ENCODE peak calls at places on chromosomes 6 and 20, in five cellular contexts. D, C, L, F and I are unnamed samples.
A peak's percentile ranks its signal among the peaks of the same experiment; 100 is the strongest.

GRCh38 chr6:106143582-106144139 is 57.5 kb downstream of the PRDM1 start:
- DNase-seq in D (no peak), C (no peak), L (no peak), F (no peak), I (no peak)

GRCh38 chr20:49758781-49759180 is 45.1 kb upstream of the B4GALT5 start:
- DNase-seq in D (no peak), C (no peak), L (no peak), F (no peak), I (no peak)

GRCh38 chr20:20782221-20782620 is 69.8 kb upstream of the RALGAPA2 start:
- DNase-seq in D (no peak), C (no peak), L (no peak), F (no peak), I (no peak)

GRCh38 chr20:32289661-32290431 is 12.4 kb downstream of the KIF3B start:
- DNase-seq in D (no peak), C (no peak), L (no peak), F (no peak), I (no peak)

GRCh38 chr6:88074791-88075190 is 27.1 kb downstream of the SPACA1 start:
- DNase-seq in D (no peak), C (no peak), L (no peak), F (no peak), I (no peak)

GRCh38 chr20:44495257-44495656 is 19.6 kb downstream of the TTPAL start:
- DNase-seq in D (no peak), C (peak; percentile 54), L (no peak), F (peak; percentile 72), I (peak; percentile 39)

GRCh38 chr6:36827261-36828079 is 11.8 kb downstream of the CPNE5 start:
- DNase-seq in D (peak; percentile 33), C (no peak), L (no peak), F (peak; percentile 89), I (peak; percentile 90)

GRCh38 chr6:140538926-140539325 is 1164.5 kb upstream of the CITED2 start:
- DNase-seq in D (no peak), C (no peak), L (no peak), F (peak; percentile 55), I (peak; percentile 44)

GRCh38 chr6:19759117-19759880 is 77.9 kb upstream of the ID4 start:
- DNase-seq in D (no peak), C (peak; percentile 81), L (no peak), F (peak; percentile 80), I (peak; percentile 83)

GRCh38 chr20:43843096-43843964 is 71.3 kb upstream of the TOX2 start:
- DNase-seq in D (no peak), C (peak; percentile 89), L (no peak), F (peak; percentile 94), I (peak; percentile 52)

GRCh38 chr6:133890941-133891813 is 2.3 kb downstream of the TCF21 start:
- DNase-seq in D (no peak), C (no peak), L (no peak), F (peak; percentile 40), I (peak; percentile 55)

GRCh38 chr6:132814716-132815570 is 574 bp downstream of the RPS12 start:
- DNase-seq in D (no peak), C (no peak), L (no peak), F (peak; percentile 15), I (no peak)

GRCh38 chr6:108251252-108251651 is 9.6 kb downstream of the SNX3 start:
- DNase-seq in D (no peak), C (no peak), L (no peak), F (no peak), I (no peak)

GRCh38 chr20:16810216-16810615 is 62.1 kb downstream of the OTOR start:
- DNase-seq in D (no peak), C (no peak), L (no peak), F (no peak), I (peak; percentile 36)

GRCh38 chr6:120384671-120385070 is 949.6 kb downstream of the TBC1D32 start:
- DNase-seq in D (no peak), C (no peak), L (no peak), F (no peak), I (peak; percentile 79)

GRCh38 chr6:99184696-99185095 is 164.8 kb downstream of the FAXC start:
- DNase-seq in D (no peak), C (no peak), L (no peak), F (no peak), I (no peak)

GRCh38 chr6:126064257-126064993 is 78.1 kb downstream of the TRMT11 start:
- DNase-seq in D (no peak), C (no peak), L (no peak), F (no peak), I (no peak)

GRCh38 chr6:34638834-34639736 is 57.5 kb downstream of the ILRUN start:
- DNase-seq in D (no peak), C (no peak), L (no peak), F (no peak), I (no peak)